ENCODE peak calls at places on chromosomes 12 and 14, in six cellular contexts. R, U, M, N, G and B are unnamed samples.

GRCh38 chr12:96338852-96339478 is 61.3 kb downstream of the CDK17 start:
- DNase-seq in R (no peak), U (no peak), M (no peak), N (no peak), G (no peak), B (no peak)

GRCh38 chr14:24332094-24332983 is 2.5 kb downstream of the ADCY4 start:
- DNase-seq in R (peak; percentile 83), U (peak; percentile 91), M (peak; percentile 69), N (peak; percentile 78), G (peak; percentile 71), B (peak; percentile 56)

GRCh38 chr12:57762463-57762862 is 4.4 kb downstream of the CYP27B1 start:
- DNase-seq in R (no peak), U (no peak), M (no peak), N (no peak), G (no peak), B (no peak)

GRCh38 chr14:24145700-24146621 is at the start of gene PSME2:
- DNase-seq in R (no peak), U (no peak), M (no peak), N (no peak), G (no peak), B (no peak)

GRCh38 chr14:69460093-69460701 is 24.3 kb upstream of the PLEKHD1 start:
- DNase-seq in R (peak; percentile 20), U (peak; percentile 63), M (peak; percentile 63), N (peak; percentile 75), G (peak; percentile 85), B (no peak)

GRCh38 chr14:52360831-52361230 is 46.7 kb downstream of the PTGER2 start:
- DNase-seq in R (no peak), U (peak; percentile 21), M (peak; percentile 25), N (no peak), G (no peak), B (no peak)

GRCh38 chr12:122845865-122846621 is 10.8 kb downstream of the HIP1R start:
- DNase-seq in R (no peak), U (no peak), M (no peak), N (no peak), G (no peak), B (no peak)

GRCh38 chr14:31992051-31992450 is 85.1 kb upstream of the ARHGAP5 start:
- DNase-seq in R (no peak), U (no peak), M (no peak), N (no peak), G (peak; percentile 53), B (no peak)

GRCh38 chr14:92462568-92462967 is 51.0 kb upstream of the RIN3 start:
- DNase-seq in R (no peak), U (no peak), M (no peak), N (no peak), G (no peak), B (no peak)

GRCh38 chr12:57093412-57094193 is 4.7 kb downstream of the NAB2 start:
- DNase-seq in R (no peak), U (peak; percentile 81), M (peak; percentile 90), N (peak; percentile 56), G (peak; percentile 59), B (no peak)

GRCh38 chr12:54082402-54082892 is 28.8 kb downstream of the HOXC4 start:
- DNase-seq in R (peak; percentile 22), U (peak; percentile 46), M (peak; percentile 83), N (peak; percentile 16), G (no peak), B (no peak)

GRCh38 chr14:32252030-32252670 is 49.1 kb upstream of the RNU6-8 start:
- DNase-seq in R (peak; percentile 23), U (peak; percentile 85), M (no peak), N (peak; percentile 55), G (peak; percentile 80), B (no peak)

GRCh38 chr14:101195309-101195724 is 291.8 kb upstream of the RTL1 start:
- DNase-seq in R (no peak), U (no peak), M (no peak), N (peak; percentile 0), G (no peak), B (no peak)

GRCh38 chr14:87805315-87805723 is 187.7 kb downstream of the GALC start:
- DNase-seq in R (peak; percentile 15), U (peak; percentile 76), M (no peak), N (peak; percentile 58), G (peak; percentile 33), B (peak; percentile 2)

GRCh38 chr14:98835825-98836100 is 436.2 kb downstream of the BCL11B start:
- DNase-seq in R (no peak), U (no peak), M (no peak), N (no peak), G (no peak), B (no peak)

GRCh38 chr12:6096527-6096926 is 27.9 kb downstream of the VWF start:
- DNase-seq in R (no peak), U (no peak), M (no peak), N (no peak), G (no peak), B (no peak)

GRCh38 chr12:80776706-80777105 is 60.0 kb downstream of the MYF5 start:
- DNase-seq in R (no peak), U (no peak), M (no peak), N (no peak), G (no peak), B (no peak)

GRCh38 chr12:38886064-38886463 is 19.3 kb downstream of the CPNE8 start:
- DNase-seq in R (no peak), U (no peak), M (no peak), N (peak; percentile 32), G (peak; percentile 76), B (no peak)

GRCh38 chr14:36450550-36450949 is 69.5 kb downstream of the NKX2-1 start:
- DNase-seq in R (no peak), U (peak; percentile 67), M (no peak), N (no peak), G (peak; percentile 25), B (no peak)

GRCh38 chr14:94517641-94518257 is 8.5 kb upstream of the SERPINA12 start:
- DNase-seq in R (no peak), U (peak; percentile 16), M (no peak), N (no peak), G (no peak), B (no peak)

GRCh38 chr14:93114068-93114710 is 1.5 kb downstream of the ITPK1 start:
- DNase-seq in R (no peak), U (peak; percentile 33), M (peak; percentile 43), N (no peak), G (no peak), B (no peak)

GRCh38 chr14:99514552-99515300 is 33.5 kb downstream of the CCNK start:
- DNase-seq in R (no peak), U (no peak), M (peak; percentile 21), N (peak; percentile 16), G (no peak), B (no peak)

GRCh38 chr14:52553671-52554575 is 1.3 kb downstream of the GPR137C start:
- DNase-seq in R (peak; percentile 76), U (peak; percentile 50), M (peak; percentile 93), N (peak; percentile 91), G (peak; percentile 62), B (peak; percentile 52)

GRCh38 chr12:67916266-67916970 is 72.8 kb upstream of the IFNG-AS1 start:
- DNase-seq in R (no peak), U (peak; percentile 39), M (no peak), N (no peak), G (no peak), B (no peak)

GRCh38 chr12:71955946-71956345 is 17.3 kb downstream of the TPH2 start:
- DNase-seq in R (no peak), U (no peak), M (no peak), N (no peak), G (no peak), B (no peak)

GRCh38 chr14:26216797-26217196 is 381.0 kb downstream of the NOVA1 start:
- DNase-seq in R (no peak), U (no peak), M (no peak), N (no peak), G (no peak), B (peak; percentile 1)

GRCh38 chr14:100115726-100116125 is 43.7 kb downstream of the DEGS2 start:
- DNase-seq in R (no peak), U (no peak), M (no peak), N (no peak), G (no peak), B (peak; percentile 50)

GRCh38 chr14:22898302-22898894 is 15.4 kb downstream of the REM2 start:
- DNase-seq in R (no peak), U (no peak), M (no peak), N (no peak), G (peak; percentile 24), B (no peak)

GRCh38 chr12:110741371-110741770 is 1.3 kb downstream of the PPP1CC start:
- DNase-seq in R (no peak), U (no peak), M (no peak), N (no peak), G (no peak), B (no peak)

GRCh38 chr14:105153331-105153731 is 15.2 kb downstream of the JAG2 start:
- DNase-seq in R (no peak), U (no peak), M (no peak), N (no peak), G (no peak), B (no peak)

DNA sequence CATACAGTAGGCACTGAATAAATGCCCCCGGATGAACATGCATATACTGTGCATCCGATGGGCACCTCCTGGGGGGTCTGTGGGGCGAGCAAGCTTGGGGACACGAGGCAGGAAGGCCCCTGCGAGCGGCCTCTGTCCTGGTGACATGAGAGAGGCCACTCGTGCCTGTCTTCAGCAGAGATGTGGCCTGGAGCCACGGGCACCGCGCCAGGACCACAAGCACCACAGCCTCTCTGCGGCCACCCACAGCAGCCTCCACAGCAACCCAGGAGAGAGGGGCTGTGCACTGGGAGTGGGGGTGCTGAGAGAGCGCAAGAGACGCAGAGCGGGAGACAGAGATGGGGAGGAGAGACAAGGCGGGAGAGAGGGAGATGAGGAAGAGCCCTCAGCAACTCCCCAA is 118.5 kb downstream of the RFLNA start:
- DNase-seq in R (no peak), U (no peak), M (no peak), N (no peak), G (no peak), B (no peak)
- H3K27ac ChIP-seq in R (no peak overlapping the region), U (no peak overlapping the region), M (peak overlapping the region; percentile 36), N (no peak overlapping the region), G (no peak overlapping the region), B (peak overlapping the region; percentile 71)

DNA sequence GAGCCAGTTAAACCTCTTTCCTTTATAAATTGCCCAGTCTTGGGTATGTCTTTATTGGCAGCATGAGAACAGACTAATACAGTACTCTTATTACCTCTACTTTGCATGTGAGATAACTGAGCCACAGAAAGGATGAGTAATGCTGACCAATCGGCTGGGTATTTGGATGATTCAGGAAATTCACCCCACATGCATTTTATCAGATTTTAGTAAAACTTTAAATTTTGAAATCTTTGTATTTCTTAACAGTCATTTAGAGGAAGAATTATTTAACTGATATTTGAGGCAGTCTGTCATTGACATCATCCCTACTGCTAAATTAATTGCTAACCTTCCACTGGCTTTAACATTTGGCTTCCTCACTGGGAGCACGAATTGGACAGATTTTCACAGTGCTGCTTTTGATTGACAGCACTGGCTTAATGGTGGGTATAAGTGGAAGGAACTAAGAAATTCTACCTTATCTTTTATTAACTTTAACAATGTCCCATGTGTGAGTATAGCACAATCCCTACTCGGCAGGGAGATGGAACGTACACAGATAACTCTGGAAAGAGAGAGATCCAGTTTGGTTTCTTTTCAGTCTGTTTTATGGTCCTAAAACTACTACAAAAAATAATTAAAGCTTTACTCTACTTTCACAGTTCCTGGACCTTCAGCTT is 261.0 kb downstream of the DACT1 start:
- DNase-seq in R (no peak), U (no peak), M (no peak), N (no peak), G (peak; percentile 64), B (no peak)
- H3K27ac ChIP-seq in R (no peak overlapping the region), U (no peak overlapping the region), M (no peak overlapping the region), N (no peak overlapping the region), G (peak overlapping the region; percentile 73), B (no peak overlapping the region)

GRCh38 chr12:26787125-26787495 is 45.9 kb downstream of the ITPR2 start:
- DNase-seq in R (no peak), U (no peak), M (no peak), N (no peak), G (no peak), B (no peak)
- H3K27ac ChIP-seq in R (no peak overlapping the region), U (no peak overlapping the region), M (no peak overlapping the region), N (no peak overlapping the region), G (no peak overlapping the region), B (no peak overlapping the region)

GRCh38 chr12:92462527-92462926 is 240.3 kb upstream of the PLEKHG7 start:
- DNase-seq in R (no peak), U (no peak), M (no peak), N (no peak), G (no peak), B (no peak)
- H3K27ac ChIP-seq in R (no peak overlapping the region), U (no peak overlapping the region), M (no peak overlapping the region), N (no peak overlapping the region), G (no peak overlapping the region), B (no peak overlapping the region)